ENCODE peak calls at places on chromosomes 2 and 18, in nine cellular contexts. A, C, X, H, N, Y, U, S and P are unnamed samples.

GRCh38 chr2:69017080-69017479 is 4.1 kb downstream of the ANTXR1 start:
- DNase-seq in S (peak; percentile 42), X (no peak), N (no peak), U (no peak), H (no peak), C (no peak), Y (no peak), A (no peak), P (no peak)

GRCh38 chr2:7034313-7034712 is 117.1 kb downstream of the RNF144A start:
- DNase-seq in H (no peak), A (no peak), N (peak; percentile 58), U (no peak), Y (no peak), X (no peak), C (no peak), S (no peak), P (no peak)

GRCh38 chr2:39875182-39875913 is 96.3 kb upstream of the THUMPD2 start:
- DNase-seq in U (no peak), A (peak; percentile 88), S (peak; percentile 79), N (no peak), X (no peak), H (peak; percentile 26), C (peak; percentile 20), Y (no peak), P (no peak)

GRCh38 chr18:7201096-7201495 is 29.8 kb upstream of the LRRC30 start:
- DNase-seq in Y (no peak), C (no peak), S (no peak), H (no peak), A (no peak), X (no peak), U (no peak), N (no peak), P (no peak)

GRCh38 chr2:100975521-100975785 is 26.6 kb upstream of the RPL31 start:
- DNase-seq in U (no peak), S (no peak), A (peak; percentile 41), Y (no peak), H (no peak), X (no peak), N (no peak), C (no peak), P (no peak)

GRCh38 chr2:109187711-109188484 is 58.9 kb downstream of the SH3RF3 start:
- DNase-seq in S (no peak), H (no peak), U (no peak), X (no peak), C (no peak), A (peak; percentile 50), Y (no peak), N (no peak), P (no peak)

GRCh38 chr2:233994191-233994590 is 56.3 kb upstream of the SPP2 start:
- DNase-seq in A (no peak), C (no peak), S (no peak), H (no peak), X (no peak), Y (no peak), N (no peak), U (no peak), P (no peak)

GRCh38 chr2:127014630-127015029 is 92.3 kb downstream of the BIN1 start:
- DNase-seq in X (no peak), U (no peak), C (no peak), H (no peak), Y (no peak), N (no peak), S (peak; percentile 74), A (no peak), P (no peak)

GRCh38 chr2:184449760-184450159 is 148.6 kb upstream of the ZNF804A start:
- DNase-seq in C (no peak), X (no peak), U (no peak), S (no peak), Y (no peak), N (no peak), A (no peak), H (no peak), P (no peak)

GRCh38 chr2:150267651-150268415 is 219.6 kb downstream of the RND3 start:
- DNase-seq in A (no peak), H (no peak), Y (no peak), X (no peak), C (no peak), S (no peak), N (no peak), U (no peak), P (no peak)

GRCh38 chr2:54535599-54536195 is 79.6 kb downstream of the SPTBN1 start:
- DNase-seq in H (peak; percentile 44), S (no peak), Y (no peak), X (no peak), N (no peak), C (peak; percentile 27), A (no peak), U (no peak), P (no peak)

GRCh38 chr2:10813085-10813748 is 632 bp upstream of the PDIA6 start:
- DNase-seq in U (no peak), S (no peak), C (no peak), Y (no peak), X (no peak), N (no peak), A (no peak), H (no peak), P (no peak)

GRCh38 chr2:147792966-147793617 is 51.7 kb upstream of the ACVR2A start:
- DNase-seq in C (no peak), Y (no peak), S (no peak), A (no peak), N (no peak), U (no peak), H (no peak), X (no peak), P (no peak)

GRCh38 chr2:19785432-19785831 is 116.4 kb downstream of the TTC32 start:
- DNase-seq in H (no peak), X (no peak), N (no peak), A (no peak), U (no peak), S (no peak), Y (no peak), C (no peak), P (no peak)

GRCh38 chr2:52956115-52956514 is 811.5 kb upstream of the CHAC2 start:
- DNase-seq in A (no peak), S (no peak), X (no peak), N (no peak), H (no peak), U (no peak), Y (no peak), C (no peak), P (no peak)

GRCh38 chr2:52960891-52961290 is 806.7 kb upstream of the CHAC2 start:
- DNase-seq in C (no peak), S (no peak), H (no peak), Y (no peak), U (no peak), N (no peak), X (no peak), A (no peak), P (no peak)

GRCh38 chr2:52959801-52960200 is 807.8 kb upstream of the CHAC2 start:
- DNase-seq in A (no peak), X (no peak), U (no peak), H (no peak), C (no peak), S (no peak), Y (no peak), N (no peak), P (no peak)

GRCh38 chr2:52955079-52955478 is 812.5 kb upstream of the CHAC2 start:
- DNase-seq in X (no peak), N (no peak), S (no peak), Y (no peak), C (no peak), H (no peak), U (no peak), A (no peak), P (no peak)

DNA sequence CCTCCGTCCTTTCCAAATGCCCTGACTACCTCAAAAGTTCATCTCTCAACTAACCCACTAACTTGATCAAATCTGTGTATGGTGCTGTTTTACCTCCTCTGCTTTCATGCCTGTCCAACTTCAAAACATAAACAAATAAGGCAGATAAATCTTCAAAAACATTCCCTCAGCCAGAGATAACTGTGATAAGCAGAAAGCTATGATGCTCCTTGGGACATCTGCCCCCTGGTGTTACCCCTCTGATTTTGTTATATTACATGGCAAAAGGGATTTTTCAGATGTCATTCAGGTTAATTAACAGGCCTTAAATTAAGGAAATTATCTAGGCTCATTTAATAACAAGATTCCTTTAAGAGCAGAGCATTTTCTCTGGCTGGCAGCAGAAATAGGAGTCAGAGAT is 810.8 kb upstream of the CHAC2 start:
- DNase-seq in H (no peak), U (no peak), X (no peak), Y (no peak), N (no peak), S (no peak), A (no peak), C (no peak), P (no peak)
- TF ChIP-seq CTCF in H (no peak), U (no peak), X (no peak), Y (peak; percentile 37), N (peak; percentile 55), S (no peak), A (no peak), C (no peak), P (no peak)

GRCh38 chr2:214604861-214605260 is 194.0 kb downstream of the VWC2L start:
- DNase-seq in C (no peak), Y (no peak), A (no peak), X (no peak), U (no peak), N (no peak), S (peak; percentile 12), H (no peak), P (no peak)
- TF ChIP-seq CTCF in C (no peak), Y (no peak), A (no peak), X (no peak), U (no peak), N (no peak), S (no peak), H (no peak), P (no peak)

GRCh38 chr2:190670182-190670946 is 21.5 kb downstream of the NAB1 start:
- DNase-seq in S (no peak), C (no peak), X (no peak), Y (no peak), A (no peak), N (no peak), H (no peak), U (peak; percentile 71), P (no peak)
- TF ChIP-seq CTCF in S (no peak), C (no peak), X (no peak), Y (no peak), A (no peak), N (no peak), H (no peak), U (no peak), P (no peak)

DNA sequence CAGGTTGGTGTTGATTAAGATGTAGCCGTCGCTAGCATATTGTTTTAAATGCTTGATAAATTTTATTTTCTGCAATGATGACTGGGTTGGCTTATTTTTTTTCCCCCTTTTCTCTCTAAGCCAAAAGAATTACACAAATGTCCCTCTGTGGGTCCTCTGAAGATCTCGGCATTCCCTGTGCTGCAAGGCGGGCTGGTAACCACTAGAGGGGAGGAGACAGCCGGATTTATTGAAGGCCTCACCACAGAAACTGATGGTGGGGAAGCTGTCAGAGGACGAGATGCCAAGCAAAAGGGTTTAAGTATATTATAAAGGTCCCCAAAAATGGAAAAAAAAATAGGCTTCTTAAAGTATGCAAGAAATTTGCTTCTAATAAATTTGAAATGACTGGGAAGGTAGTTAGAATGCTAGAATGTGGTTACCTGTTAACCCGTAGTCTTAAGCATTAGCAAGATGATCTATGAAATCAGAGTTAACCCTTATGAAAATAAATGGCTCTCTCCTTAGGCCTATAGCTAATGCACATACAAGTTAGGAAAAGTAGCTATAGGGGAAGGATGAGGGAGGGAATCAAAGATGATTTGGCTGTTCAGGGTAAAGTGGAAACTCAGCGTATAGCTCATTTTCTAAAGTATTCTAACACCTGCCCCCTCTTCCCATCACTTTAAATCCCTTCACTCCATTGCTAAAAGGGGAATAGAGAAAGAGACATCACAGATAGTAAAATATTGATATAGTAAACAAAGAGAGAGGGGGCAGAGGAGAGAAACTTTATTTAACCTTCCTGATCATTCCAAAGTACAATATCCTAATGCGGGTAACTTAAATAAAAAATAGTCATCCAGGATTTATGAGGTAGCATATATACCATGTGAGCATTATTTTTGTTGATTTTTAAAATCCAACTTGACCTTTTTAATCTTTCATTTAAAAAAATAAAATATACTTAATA is 894.5 kb upstream of the POU3F3 start:
- DNase-seq in C (no peak), S (no peak), A (no peak), N (peak; percentile 61), U (no peak), Y (no peak), H (no peak), X (no peak), P (no peak)
- TF ChIP-seq CTCF in C (peak; percentile 27), S (peak; percentile 39), A (no peak), N (peak; percentile 81), U (peak; percentile 61), Y (peak; percentile 89), H (peak; percentile 55), X (no peak), P (peak; percentile 73)